ENCODE peak calls at places on chromosomes 7 and 10, in eight cellular contexts. O is small intestine; D is colonic mucosa; Q is CD4-positive, alpha-beta memory T cell; L is tibial artery; B is cardiac muscle cell; T is transverse colon; S is stomach. V is an unnamed sample.
A peak's percentile ranks its signal among the peaks of the same experiment; 100 is the strongest.

GRCh38 chr10:101616415-101617101 is 28.4 kb downstream of the DPCD start:
- DNase-seq in B (no peak), L (no peak), Q (no peak), T (no peak), D (no peak), O (no peak), S (no peak), V (no peak)

GRCh38 chr10:70357447-70358035 is 24.9 kb downstream of the LRRC20 start:
- DNase-seq in D (no peak), B (no peak), T (no peak), O (no peak), L (no peak), Q (no peak), S (no peak), V (no peak)

GRCh38 chr10:52533986-52534385 is 219.9 kb downstream of the DKK1 start:
- DNase-seq in T (no peak), O (no peak), L (no peak), S (no peak), D (no peak), B (no peak), Q (no peak), V (no peak)

GRCh38 chr7:39357648-39358047 is 208.6 kb upstream of the YAE1 start:
- DNase-seq in D (no peak), O (no peak), Q (no peak), L (no peak), S (no peak), B (no peak), T (no peak), V (no peak)

GRCh38 chr7:151330181-151330580 is 11.4 kb upstream of the NUB1 start:
- DNase-seq in S (no peak), B (no peak), D (no peak), L (no peak), T (no peak), O (no peak), Q (no peak), V (no peak)

GRCh38 chr7:79781716-79782115 is 328.2 kb upstream of the MAGI2 start:
- DNase-seq in T (no peak), O (no peak), L (no peak), D (no peak), S (no peak), B (peak; percentile 76), Q (no peak), V (no peak)

GRCh38 chr7:129574487-129574886 is 37.0 kb upstream of the NRF1 start:
- DNase-seq in O (peak; percentile 46), B (peak; percentile 76), L (no peak), Q (no peak), T (no peak), D (no peak), S (no peak), V (no peak)

GRCh38 chr7:134618756-134619530 is 27.7 kb upstream of the BPGM start:
- DNase-seq in B (peak; percentile 58), D (no peak), Q (no peak), T (no peak), L (no peak), S (no peak), O (no peak), V (no peak)

GRCh38 chr7:11458736-11459483 is 373.1 kb downstream of the THSD7A start:
- DNase-seq in O (no peak), B (peak; percentile 93), T (no peak), Q (no peak), S (no peak), L (no peak), D (no peak), V (peak; percentile 54)

GRCh38 chr7:149431486-149432120 is 29.3 kb downstream of the ZNF777 start:
- DNase-seq in B (no peak), L (no peak), Q (no peak), D (no peak), T (no peak), O (no peak), S (no peak), V (no peak)

GRCh38 chr7:27921081-27921836 is 181.3 kb downstream of the TAX1BP1 start:
- DNase-seq in T (peak; percentile 22), O (peak; percentile 71), Q (peak; percentile 25), B (peak; percentile 89), L (no peak), S (no peak), D (peak; percentile 73), V (peak; percentile 61)

GRCh38 chr10:15231403-15231802 is 62.9 kb upstream of the NMT2 start:
- DNase-seq in S (no peak), O (no peak), D (no peak), B (no peak), T (no peak), Q (no peak), L (no peak), V (peak; percentile 29)

GRCh38 chr7:24401628-24402593 is 117.9 kb downstream of the NPY start:
- DNase-seq in S (no peak), Q (peak; percentile 13), T (no peak), O (peak; percentile 66), L (no peak), D (no peak), B (peak; percentile 45), V (no peak)

GRCh38 chr7:139641337-139641992 is 118.0 kb downstream of the CLEC2L start:
- DNase-seq in B (no peak), O (peak; percentile 87), T (no peak), S (no peak), D (no peak), Q (no peak), L (no peak), V (no peak)

GRCh38 chr10:83127942-83128575 is 1011.2 kb upstream of the GHITM start:
- DNase-seq in Q (no peak), D (no peak), L (no peak), S (no peak), T (no peak), O (no peak), B (no peak), V (no peak)

GRCh38 chr7:19110778-19111175 is 6.7 kb downstream of the TWIST1 start:
- DNase-seq in O (no peak), T (no peak), L (no peak), B (no peak), Q (no peak), D (no peak), S (no peak), V (no peak)

GRCh38 chr10:66472156-66472555 is 453.7 kb upstream of the LRRTM3 start:
- DNase-seq in O (no peak), Q (no peak), B (no peak), T (no peak), D (no peak), L (no peak), S (no peak), V (no peak)

GRCh38 chr10:75469018-75469616 is 37.7 kb downstream of the LRMDA start:
- DNase-seq in S (no peak), L (peak; percentile 84), O (no peak), T (peak; percentile 13), B (peak; percentile 98), Q (no peak), D (peak; percentile 26), V (peak; percentile 18)

GRCh38 chr7:24669971-24670591 is 87.2 kb downstream of the GSDME start:
- DNase-seq in L (no peak), D (no peak), Q (no peak), S (no peak), T (no peak), O (no peak), B (peak; percentile 34), V (no peak)

GRCh38 chr7:1486571-1486970 is 17.6 kb downstream of the INTS1 start:
- DNase-seq in D (no peak), Q (no peak), B (no peak), S (no peak), T (no peak), L (no peak), O (no peak), V (no peak)
- H3K36me3 ChIP-seq in D (peaks cover 17% of the 10 kb centered on the region), Q (peaks cover 41% of the 10 kb centered on the region), B (peaks cover 43% of the 10 kb centered on the region), S (peaks cover 83% of the 10 kb centered on the region), T (peaks cover 42% of the 10 kb centered on the region), L (peaks cover 74% of the 10 kb centered on the region), O (peaks cover 27% of the 10 kb centered on the region), V (peaks cover 20% of the 10 kb centered on the region)

DNA sequence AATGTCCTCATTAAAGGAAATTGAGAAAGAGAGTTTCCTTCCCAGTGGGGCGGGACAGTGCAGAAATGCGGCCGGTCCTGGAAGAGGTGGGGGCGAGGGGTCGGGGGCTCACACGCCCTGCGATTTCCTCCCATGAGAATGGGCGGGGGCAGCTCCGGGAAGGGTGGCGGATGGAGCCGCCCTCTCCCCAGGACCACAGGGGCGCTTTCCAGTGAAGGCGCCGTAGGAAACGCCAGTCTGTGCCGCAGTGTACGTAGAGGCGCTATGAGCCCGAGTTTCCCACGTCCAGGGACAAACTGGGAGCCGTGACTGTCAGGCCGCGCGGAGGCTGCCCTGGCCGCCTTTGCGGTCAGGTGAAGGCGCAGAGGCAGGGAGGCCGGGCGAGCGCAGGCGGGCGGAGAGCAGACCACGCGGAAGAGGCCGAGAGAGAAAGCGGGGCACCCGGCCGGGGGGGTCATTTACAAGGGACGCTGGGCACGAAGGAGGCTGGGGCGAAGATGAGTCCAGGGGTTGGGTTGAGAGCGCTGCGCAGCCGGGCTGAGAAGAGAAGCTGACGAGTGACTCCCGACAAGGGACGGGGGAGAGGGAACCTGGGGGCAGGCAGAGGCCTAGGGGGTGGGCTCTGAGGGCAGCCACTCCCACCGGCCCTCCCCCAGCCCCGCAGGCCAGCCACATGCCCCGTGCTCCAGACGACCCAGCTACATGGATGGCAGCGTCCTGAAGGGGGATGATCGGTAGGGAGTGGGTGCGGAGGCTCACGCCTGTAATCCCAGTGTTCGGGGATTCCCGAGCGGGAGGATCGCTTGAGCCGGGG is 45.0 kb downstream of the ALOX5 start:
- DNase-seq in B (peak; percentile 63), D (peak; percentile 53), O (peak; percentile 16), T (peak; percentile 72), L (peak; percentile 78), Q (peak; percentile 35), S (peak; percentile 51), V (peak; percentile 57)
- H3K27ac ChIP-seq in B (no peak overlapping the region), D (peak overlapping the region; percentile 80), O (peak overlapping the region; percentile 90), T (peak overlapping the region; percentile 81), L (peak overlapping the region; percentile 68), Q (peak overlapping the region; percentile 82), S (peak overlapping the region; percentile 75), V (peak overlapping the region; percentile 42)

GRCh38 chr10:78411716-78412115 is 378.1 kb downstream of the RPS24 start:
- DNase-seq in S (peak; percentile 18), O (no peak), Q (no peak), T (no peak), L (peak; percentile 28), B (no peak), D (no peak), V (no peak)

GRCh38 chr10:78414380-78414779 is 380.7 kb downstream of the RPS24 start:
- DNase-seq in S (no peak), O (no peak), D (no peak), T (no peak), B (no peak), Q (no peak), L (peak; percentile 12), V (no peak)

GRCh38 chr10:78415111-78415510 is 381.4 kb downstream of the RPS24 start:
- DNase-seq in O (no peak), B (no peak), Q (no peak), S (no peak), L (peak; percentile 20), D (no peak), T (no peak), V (no peak)

GRCh38 chr10:78412605-78413004 is 378.9 kb downstream of the RPS24 start:
- DNase-seq in L (peak; percentile 17), S (peak; percentile 14), Q (no peak), B (no peak), O (no peak), T (no peak), D (no peak), V (no peak)

GRCh38 chr10:78413294-78414055 is 379.8 kb downstream of the RPS24 start:
- DNase-seq in Q (no peak), T (no peak), S (peak; percentile 19), D (no peak), L (peak; percentile 41), B (no peak), O (no peak), V (no peak)
- H3K36me3 ChIP-seq in Q (no peaks in the 10 kb centered on the region), T (no peaks in the 10 kb centered on the region), S (no peaks in the 10 kb centered on the region), D (no peaks in the 10 kb centered on the region), L (no peaks in the 10 kb centered on the region), B (no peaks in the 10 kb centered on the region), O (no peaks in the 10 kb centered on the region), V (no peaks in the 10 kb centered on the region)

GRCh38 chr7:114048386-114049235 is 129.8 kb upstream of the PPP1R3A start:
- DNase-seq in D (no peak), Q (peak; percentile 8), S (no peak), B (peak; percentile 34), O (peak; percentile 67), L (no peak), T (no peak), V (no peak)
- H3K27ac ChIP-seq in D (no peak overlapping the region), Q (no peak overlapping the region), S (no peak overlapping the region), B (no peak overlapping the region), O (no peak overlapping the region), L (no peak overlapping the region), T (no peak overlapping the region), V (no peak overlapping the region)

V was measured in body of pancreas.